ENCODE peak calls at places on chromosome 18, in four cellular contexts. S is pancreas, E is lower lobe of right lung, G is BE2C. Y is an unnamed sample. For H3K4me1, the result is how much of the 10 kb centered on the place peaks cover.

GRCh38 chr18:63137999-63138448 is 181.5 kb downstream of the BCL2 start:
- DNase-seq in S (no peak), G (no peak), E (no peak), Y (no peak)

GRCh38 chr18:48757906-48758305 is 192.9 kb downstream of the SMAD7 start:
- DNase-seq in S (no peak), G (no peak), E (peak), Y (no peak)

GRCh38 chr18:51066273-51066672 is 36.3 kb downstream of the SMAD4 start:
- DNase-seq in S (no peak), G (no peak), E (no peak), Y (no peak)

GRCh38 chr18:58300867-58301266 is 256.8 kb downstream of the NEDD4L start:
- DNase-seq in S (no peak), G (no peak), E (no peak), Y (no peak)

GRCh38 chr18:44893045-44893706 is 212.5 kb downstream of the SETBP1 start:
- DNase-seq in G (no peak), E (no peak), S (no peak), Y (no peak)

GRCh38 chr18:67243799-67244587 is 272.5 kb downstream of the DSEL start:
- DNase-seq in G (no peak), E (no peak), S (no peak), Y (no peak)

GRCh38 chr18:8785855-8786765 is 80.8 kb downstream of the MTCL1 start:
- DNase-seq in S (no peak), E (no peak), G (no peak), Y (no peak)

GRCh38 chr18:9914584-9915290 is 921 bp downstream of the VAPA start:
- DNase-seq in G (peak), S (peak), E (peak), Y (peak)

GRCh38 chr18:29962579-29962978 is 1080.0 kb downstream of the DSC3 start:
- DNase-seq in S (no peak), G (no peak), E (no peak), Y (no peak)

GRCh38 chr18:40670991-40671390 is 1284.0 kb upstream of the PIK3C3 start:
- DNase-seq in E (no peak), G (no peak), S (no peak), Y (no peak)

GRCh38 chr18:63947051-63947790 is 1.9 kb upstream of the HMSD start:
- DNase-seq in G (no peak), S (no peak), E (no peak), Y (no peak)

GRCh38 chr18:39521164-39521563 is 1955.6 kb upstream of the CELF4 start:
- DNase-seq in E (no peak), S (no peak), G (no peak), Y (no peak)

GRCh38 chr18:80157708-80158343 is 48.8 kb downstream of the ADNP2 start:
- DNase-seq in G (peak), E (peak), S (peak), Y (peak)

GRCh38 chr18:48954837-48955527 is 4.2 kb upstream of the SMAD7 start:
- DNase-seq in E (peak), G (no peak), S (no peak), Y (no peak)

GRCh38 chr18:76886112-76886511 is 63.8 kb downstream of the ZNF236 start:
- DNase-seq in E (no peak), G (no peak), S (no peak), Y (no peak)

GRCh38 chr18:77054606-77055428 is 77.8 kb downstream of the MBP start:
- DNase-seq in E (peak), G (peak), S (peak), Y (peak)

GRCh38 chr18:63439334-63439733 is 17.1 kb upstream of the VPS4B start:
- DNase-seq in S (peak), E (no peak), G (peak), Y (no peak)

GRCh38 chr18:10770264-10770663 is 244.4 kb downstream of the NAPG start:
- DNase-seq in S (no peak), E (no peak), G (no peak), Y (no peak)

GRCh38 chr18:23401400-23402347 is 51.4 kb upstream of the RIOK3 start:
- DNase-seq in E (peak), S (peak), G (no peak), Y (peak)

GRCh38 chr18:32301976-32302743 is 112.3 kb downstream of the MEP1B start:
- DNase-seq in E (no peak), G (no peak), S (no peak), Y (no peak)

GRCh38 chr18:64271264-64271663 is 122.4 kb upstream of the LINC00305 start:
- DNase-seq in G (no peak), E (no peak), S (no peak), Y (no peak)

GRCh38 chr18:49041677-49042570 is 91.2 kb upstream of the SMAD7 start:
- DNase-seq in S (no peak), G (peak), E (no peak), Y (no peak)

GRCh38 chr18:7452331-7452730 is 114.8 kb upstream of the PTPRM start:
- DNase-seq in S (peak), G (peak), E (no peak), Y (no peak)

GRCh38 chr18:10015288-10015701 is 101.5 kb downstream of the VAPA start:
- DNase-seq in S (no peak), G (no peak), E (no peak), Y (no peak)

GRCh38 chr18:54357082-54357659 is 487 bp downstream of the STARD6 start:
- DNase-seq in E (no peak), G (no peak), S (no peak), Y (no peak)

GRCh38 chr18:50193796-50194622 is 938 bp downstream of the MYO5B start:
- DNase-seq in G (no peak), S (peak), E (no peak), Y (peak)

GRCh38 chr18:8806105-8806797 is 100.9 kb downstream of the MTCL1 start:
- DNase-seq in G (no peak), E (no peak), S (peak), Y (no peak)

GRCh38 chr18:66548747-66549146 is 55.1 kb downstream of the CDH19 start:
- DNase-seq in E (no peak), S (no peak), G (no peak), Y (no peak)

GRCh38 chr18:67513285-67513684 is 3.2 kb downstream of the DSEL start:
- DNase-seq in E (no peak), G (no peak), S (no peak), Y (no peak)

GRCh38 chr18:58020567-58021107 is 23.4 kb upstream of the NEDD4L start:
- DNase-seq in E (no peak), G (no peak), S (no peak), Y (no peak)

GRCh38 chr18:53754154-53754553 is 470.3 kb downstream of the MBD2 start:
- DNase-seq in G (no peak), S (no peak), E (no peak), Y (no peak)

GRCh38 chr18:41881285-41881684 is 73.7 kb upstream of the PIK3C3 start:
- DNase-seq in G (no peak), S (no peak), E (no peak), Y (no peak)

DNA sequence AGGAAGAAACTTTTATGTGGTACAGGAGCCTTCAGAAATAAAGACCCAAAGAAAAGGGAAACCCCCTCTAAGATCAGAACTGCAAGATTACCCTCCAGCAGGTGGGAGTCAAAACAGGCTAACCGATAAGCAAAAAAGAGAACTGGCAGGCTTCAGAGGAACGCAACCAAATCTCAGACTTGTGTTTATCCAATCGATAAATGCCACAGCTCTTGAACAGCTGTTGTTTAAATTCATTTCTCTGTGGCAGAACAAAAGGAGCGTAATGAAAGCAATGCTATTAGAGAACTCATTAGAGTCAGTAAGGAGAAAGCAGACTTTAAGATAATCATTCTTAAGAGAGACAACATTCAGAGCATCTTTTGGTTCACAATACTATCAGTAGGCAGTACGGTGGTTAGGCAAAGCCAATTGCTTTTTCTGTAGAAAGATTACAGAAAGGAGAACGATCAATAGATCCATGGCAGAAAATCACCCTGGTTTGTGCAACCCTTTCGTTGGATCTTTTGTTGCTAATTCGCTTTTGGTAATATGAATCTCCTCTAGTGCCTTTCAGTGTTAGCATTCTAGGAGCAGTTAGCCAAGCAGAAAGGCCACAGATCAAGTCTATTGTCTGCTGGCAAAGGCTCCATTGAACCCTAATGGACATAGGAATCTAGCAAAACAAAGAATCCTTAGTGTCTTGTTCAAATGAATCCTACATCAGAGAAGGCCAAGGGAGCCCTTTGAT is 476.4 kb upstream of the CHST9 start:
- DNase-seq in S (no peak), G (no peak), E (no peak), Y (no peak)
- TF ChIP-seq CTCF in S (no peak), G (no peak), E (no peak), Y (no peak)

GRCh38 chr18:75216926-75217303 is 6.3 kb downstream of the TSHZ1 start:
- DNase-seq in E (no peak), S (no peak), G (no peak), Y (no peak)
- H3K4me1 ChIP-seq in E (half or more), S (under half), G (under half), Y (half or more)

GRCh38 chr18:13564579-13564978 is 161.8 kb downstream of the FAM210A start:
- DNase-seq in E (no peak), S (no peak), G (peak), Y (no peak)

GRCh38 chr18:13565228-13565627 is 161.1 kb downstream of the FAM210A start:
- DNase-seq in S (no peak), E (no peak), G (no peak), Y (no peak)

GRCh38 chr18:13570216-13570615 is 156.1 kb downstream of the FAM210A start:
- DNase-seq in E (no peak), S (no peak), G (no peak), Y (no peak)

GRCh38 chr18:13568443-13569392 is 157.6 kb downstream of the FAM210A start:
- DNase-seq in G (no peak), E (no peak), S (no peak), Y (no peak)

GRCh38 chr18:13566941-13567762 is 159.2 kb downstream of the FAM210A start:
- DNase-seq in S (no peak), G (no peak), E (peak), Y (peak)
- TF ChIP-seq CTCF in S (no peak), G (no peak), E (no peak), Y (no peak)

GRCh38 chr18:78859686-78860085 is 119.9 kb upstream of the SALL3 start:
- DNase-seq in S (no peak), E (no peak), G (no peak), Y (no peak)
- H3K4me1 ChIP-seq in S (under half), E (under half), G (under half), Y (under half)

GRCh38 chr18:26091047-26091630 is 726 bp upstream of the SS18 start:
- DNase-seq in E (no peak), S (peak), G (no peak), Y (no peak)

GRCh38 chr18:26088482-26088881 is 1.9 kb downstream of the SS18 start:
- DNase-seq in G (no peak), S (no peak), E (no peak), Y (no peak)

GRCh38 chr18:26089247-26090129 is 925 bp downstream of the SS18 start:
- DNase-seq in S (no peak), E (no peak), G (peak), Y (no peak)

GRCh38 chr18:26086959-26087358 is 3.5 kb downstream of the SS18 start:
- DNase-seq in S (no peak), G (no peak), E (no peak), Y (no peak)

GRCh38 chr18:26090130-26091046 is at the start of gene SS18:
- DNase-seq in G (peak), E (peak), S (peak), Y (peak)
- TF ChIP-seq CTCF in G (no peak), E (no peak), S (no peak), Y (peak)

DNA sequence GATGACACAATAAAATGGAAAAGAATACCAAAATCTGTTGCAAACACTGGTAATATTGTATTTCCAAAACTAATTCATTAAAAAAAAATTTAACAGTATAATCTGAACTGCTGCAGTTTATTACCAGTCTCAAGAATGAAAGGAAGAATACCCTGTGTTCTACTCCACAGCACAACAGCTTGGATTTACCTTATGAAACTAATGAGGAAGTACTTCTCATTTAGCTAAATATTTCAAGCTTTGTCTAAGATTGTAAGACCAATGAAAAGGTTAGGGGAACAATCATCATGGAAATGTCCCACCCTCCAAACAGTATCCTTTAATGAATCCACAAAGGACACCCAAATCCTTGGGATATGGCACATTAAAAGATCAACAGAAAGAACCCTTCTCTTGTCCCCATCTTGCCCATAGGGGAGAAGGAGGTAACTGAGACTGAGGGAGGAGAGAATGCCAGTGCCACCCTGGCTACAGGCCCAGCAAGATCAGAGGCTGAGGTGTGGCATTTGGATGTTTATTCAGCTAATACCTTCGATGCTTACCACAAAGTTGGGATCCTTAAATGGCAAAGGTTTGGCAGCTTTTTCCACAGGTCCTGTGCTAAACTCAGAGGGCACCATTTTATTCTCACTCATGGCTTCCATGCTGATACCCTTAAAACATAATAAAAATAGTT is 17.7 kb downstream of the INO80C start:
- DNase-seq in E (no peak), G (no peak), S (no peak), Y (no peak)
- H3K4me1 ChIP-seq in E (under half), G (under half), S (under half), Y (under half)

GRCh38 chr18:75128911-75129716 is 79.8 kb downstream of the PTGR3 start:
- DNase-seq in E (no peak), S (no peak), G (no peak), Y (peak)

GRCh38 chr18:75132068-75132467 is 76.9 kb downstream of the PTGR3 start:
- DNase-seq in G (no peak), E (no peak), S (no peak), Y (no peak)

GRCh38 chr18:75129717-75130477 is 79.0 kb downstream of the PTGR3 start:
- DNase-seq in G (no peak), E (no peak), S (no peak), Y (no peak)

GRCh38 chr18:75131455-75132000 is 77.4 kb downstream of the PTGR3 start:
- DNase-seq in G (no peak), S (no peak), E (no peak), Y (no peak)

DNA sequence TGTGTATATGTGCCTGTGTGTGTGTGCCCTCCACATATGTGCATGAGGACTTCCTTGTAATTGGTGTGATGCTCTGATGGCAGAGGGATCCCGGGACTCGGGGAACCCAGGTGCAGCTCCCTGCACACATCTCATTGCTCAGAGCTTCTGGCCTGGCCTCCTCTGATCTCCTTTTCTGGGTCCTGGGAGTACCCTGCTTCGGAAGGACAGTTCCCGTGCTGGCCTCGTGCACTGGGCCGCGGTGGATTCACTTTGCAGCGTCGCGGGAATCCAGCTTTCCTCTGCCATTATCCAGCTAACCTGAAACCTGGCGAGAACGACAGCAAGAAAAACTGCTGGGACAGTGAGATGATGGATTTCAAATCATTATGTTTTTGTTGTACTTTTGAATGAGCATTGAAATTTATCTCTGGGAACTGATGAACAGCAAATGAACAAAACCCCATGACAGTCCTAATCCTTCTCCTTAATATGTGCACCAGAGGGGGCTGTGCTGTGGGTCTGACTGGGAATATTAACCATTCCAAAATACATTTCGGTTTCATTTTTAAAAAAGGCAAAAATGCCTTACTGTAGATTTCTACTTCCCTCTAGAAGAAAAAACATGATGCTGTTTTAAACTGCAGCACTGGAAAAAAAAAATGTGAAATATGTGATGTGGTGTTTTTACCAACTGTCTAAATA is 78.2 kb downstream of the PTGR3 start:
- DNase-seq in S (no peak), G (no peak), E (no peak), Y (no peak)
- TF ChIP-seq CTCF in S (no peak), G (no peak), E (no peak), Y (no peak)

Y was measured in upper lobe of right lung.